ENCODE peak calls at places on chromosomes 16 and 17, in six cellular contexts. Z is neuronal stem cell, I is IMR-90, G is H9, D is H1, K is mesenchymal stem cell. X is an unnamed sample.

GRCh38 chr17:77632619-77633018 is 325.9 kb upstream of the TNRC6C start:
- DNase-seq in G (no peak), D (no peak), I (no peak), Z (no peak), K (no peak), X (no peak)

GRCh38 chr17:54901230-54901847 is 687 bp downstream of the TOM1L1 start:
- DNase-seq in K (peak; percentile 54), D (no peak), I (peak; percentile 8), G (peak; percentile 34), Z (no peak), X (peak; percentile 39)

GRCh38 chr17:75909051-75909811 is 4.5 kb upstream of the MRPL38 start:
- DNase-seq in I (no peak), K (no peak), Z (no peak), D (no peak), G (no peak), X (no peak)

GRCh38 chr17:42913527-42913926 is 12.9 kb downstream of the G6PC1 start:
- DNase-seq in I (peak; percentile 6), Z (no peak), G (no peak), D (no peak), K (no peak), X (no peak)

GRCh38 chr16:53097190-53097589 is 42.4 kb downstream of the CHD9 start:
- DNase-seq in Z (no peak), K (no peak), I (no peak), G (no peak), D (no peak), X (no peak)

GRCh38 chr17:43832168-43832975 is 574 bp downstream of the MPP3 start:
- DNase-seq in I (peak; percentile 69), G (no peak), K (peak; percentile 74), D (peak; percentile 65), Z (no peak), X (peak; percentile 19)

GRCh38 chr16:17724242-17724898 is 253.6 kb upstream of the XYLT1 start:
- DNase-seq in D (no peak), G (no peak), K (no peak), I (peak; percentile 82), Z (no peak), X (no peak)

GRCh38 chr16:57653936-57654335 is 14.2 kb upstream of the ADGRG3 start:
- DNase-seq in G (no peak), I (no peak), K (no peak), Z (no peak), D (no peak), X (no peak)

GRCh38 chr16:66629856-66630255 is 25.4 kb downstream of the CMTM3 start:
- DNase-seq in I (no peak), G (no peak), K (no peak), D (no peak), Z (no peak), X (no peak)

GRCh38 chr16:72428611-72429376 is 256.8 kb upstream of the PMFBP1 start:
- DNase-seq in K (no peak), D (no peak), Z (no peak), I (no peak), G (no peak), X (no peak)

GRCh38 chr17:1095853-1096675 is 83.7 kb downstream of the ABR start:
- DNase-seq in K (no peak), D (no peak), I (no peak), Z (no peak), G (no peak), X (no peak)

GRCh38 chr16:4994719-4995434 is 36.7 kb downstream of the SEC14L5 start:
- DNase-seq in D (no peak), G (no peak), Z (no peak), K (no peak), I (no peak), X (no peak)

GRCh38 chr17:69523252-69523861 is 108.9 kb downstream of the MAP2K6 start:
- DNase-seq in K (peak; percentile 67), G (peak; percentile 58), I (peak; percentile 64), D (no peak), Z (peak; percentile 20), X (peak; percentile 79)

GRCh38 chr17:57357392-57357784 is 101.1 kb downstream of the MSI2 start:
- DNase-seq in G (no peak), Z (no peak), K (no peak), D (no peak), I (no peak), X (no peak)

GRCh38 chr16:73015612-73016487 is 32.1 kb downstream of the ZFHX3 start:
- DNase-seq in I (no peak), D (no peak), Z (no peak), K (no peak), G (no peak), X (no peak)

GRCh38 chr17:57645950-57646686 is 99.0 kb downstream of the CCDC182 start:
- DNase-seq in K (peak; percentile 68), I (peak; percentile 34), G (no peak), Z (no peak), D (no peak), X (no peak)

GRCh38 chr16:83972256-83973008 is 4.4 kb downstream of the NECAB2 start:
- DNase-seq in K (no peak), Z (no peak), I (no peak), G (no peak), D (no peak), X (no peak)

GRCh38 chr17:63843387-63844292 is 1.2 kb upstream of the SMARCD2 start:
- DNase-seq in K (peak; percentile 18), D (no peak), G (no peak), Z (no peak), I (peak; percentile 70), X (no peak)

GRCh38 chr17:32929588-32929987 is 1.6 kb downstream of the TMEM98 start:
- DNase-seq in K (no peak), I (no peak), Z (no peak), G (no peak), D (no peak), X (no peak)

GRCh38 chr17:32927201-32927723 is 691 bp upstream of the TMEM98 start:
- DNase-seq in K (peak; percentile 42), G (no peak), D (no peak), Z (no peak), I (peak; percentile 11), X (no peak)

GRCh38 chr17:32929288-32929574 is 1.3 kb downstream of the TMEM98 start:
- DNase-seq in K (peak; percentile 50), G (no peak), D (no peak), I (peak; percentile 10), Z (no peak), X (peak; percentile 55)

GRCh38 chr17:32928527-32929287 is 754 bp downstream of the TMEM98 start:
- DNase-seq in D (no peak), K (peak; percentile 46), I (peak; percentile 26), G (no peak), Z (no peak), X (no peak)

DNA sequence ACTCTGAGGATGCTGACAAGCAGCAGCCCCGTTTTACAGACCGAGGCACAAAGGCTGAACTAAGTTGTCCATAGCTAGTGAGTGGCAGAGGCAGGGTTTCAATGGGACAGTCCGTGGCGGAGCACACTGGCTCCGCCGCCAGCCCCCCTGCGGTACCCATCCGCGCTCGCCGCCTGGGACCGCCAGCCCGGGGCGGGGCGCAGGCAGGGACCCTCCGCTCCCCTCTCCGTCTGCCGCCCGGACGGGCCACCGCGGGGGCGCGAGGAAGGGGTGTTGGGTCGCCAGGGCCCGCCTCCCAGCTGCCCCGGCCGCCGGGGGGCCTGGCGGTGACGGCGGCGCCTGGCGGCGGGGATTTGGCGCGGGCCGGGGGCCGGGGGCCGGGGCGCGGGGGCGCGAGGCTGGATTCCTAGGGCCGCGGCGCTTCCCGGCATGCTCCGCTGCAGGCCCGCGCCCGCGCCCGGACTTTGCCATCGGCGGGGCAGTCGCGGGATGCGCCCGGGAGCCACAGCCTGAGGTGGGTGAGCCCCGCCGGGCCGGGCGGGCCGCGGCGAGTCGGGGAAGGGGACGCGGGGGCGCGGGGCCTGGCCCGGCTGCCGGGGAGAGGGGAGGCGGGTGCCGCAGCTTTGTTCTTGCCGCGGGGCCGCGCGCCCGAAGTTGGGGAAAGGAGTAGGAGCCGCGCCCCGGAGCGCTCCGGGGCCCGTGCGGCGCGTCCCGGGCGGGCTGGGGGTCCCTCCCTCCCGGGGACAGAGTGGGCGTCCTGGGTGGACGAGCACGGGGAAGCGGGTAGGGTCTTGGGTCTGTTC is at the start of gene TMEM98:
- DNase-seq in G (peak; percentile 63), K (peak; percentile 29), D (peak; percentile 72), Z (peak; percentile 42), I (peak; percentile 12), X (peak; percentile 48)
- H2AK5ac ChIP-seq in G (no peak within 1 kb of the TSS), K (peak within 1 kb of the TSS; percentile 38), D (peak within 1 kb of the TSS; percentile 100), Z (peak within 1 kb of the TSS; percentile 20), I (peak within 1 kb of the TSS; percentile 84), X (peak within 1 kb of the TSS; percentile 85)

DNA sequence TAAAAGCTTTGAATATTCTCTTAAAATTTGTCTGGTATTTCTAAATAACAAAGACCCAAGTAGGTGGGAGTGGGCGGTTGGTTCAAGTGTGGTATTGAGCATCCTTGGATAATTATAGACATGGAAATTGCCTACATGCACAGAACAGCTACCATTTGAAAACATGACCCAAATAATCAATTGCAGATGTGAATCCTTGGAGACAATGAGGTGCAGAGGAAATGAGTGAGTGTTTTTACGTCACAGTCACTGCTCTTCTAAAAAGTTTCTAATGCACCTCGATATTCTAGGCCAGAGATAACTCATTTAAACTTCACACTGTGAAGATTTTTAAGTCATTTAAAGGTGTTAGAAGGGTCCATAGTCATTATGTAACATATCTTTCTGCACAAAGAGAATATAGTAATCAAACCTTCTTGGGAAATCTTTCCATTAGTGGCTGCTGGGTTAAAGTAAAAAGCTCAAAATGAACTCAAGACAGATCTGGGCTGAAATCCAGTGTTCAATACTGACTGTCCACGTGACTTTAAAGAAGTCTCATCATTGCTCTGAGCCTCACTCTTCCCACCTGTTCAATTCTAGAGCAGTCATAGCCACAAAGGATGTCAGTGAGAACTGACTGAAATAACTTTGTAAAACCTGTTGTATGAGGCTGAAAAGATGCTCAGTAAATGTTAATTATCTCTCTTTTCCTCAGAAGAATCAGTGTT is 144.5 kb downstream of the CDH11 start:
- DNase-seq in D (no peak), I (no peak), Z (no peak), G (no peak), K (no peak), X (no peak)
- H2AK5ac ChIP-seq in D (no peak overlapping the region), I (no peak overlapping the region), Z (no peak overlapping the region), G (no peak overlapping the region), K (no peak overlapping the region), X (no peak overlapping the region)

DNA sequence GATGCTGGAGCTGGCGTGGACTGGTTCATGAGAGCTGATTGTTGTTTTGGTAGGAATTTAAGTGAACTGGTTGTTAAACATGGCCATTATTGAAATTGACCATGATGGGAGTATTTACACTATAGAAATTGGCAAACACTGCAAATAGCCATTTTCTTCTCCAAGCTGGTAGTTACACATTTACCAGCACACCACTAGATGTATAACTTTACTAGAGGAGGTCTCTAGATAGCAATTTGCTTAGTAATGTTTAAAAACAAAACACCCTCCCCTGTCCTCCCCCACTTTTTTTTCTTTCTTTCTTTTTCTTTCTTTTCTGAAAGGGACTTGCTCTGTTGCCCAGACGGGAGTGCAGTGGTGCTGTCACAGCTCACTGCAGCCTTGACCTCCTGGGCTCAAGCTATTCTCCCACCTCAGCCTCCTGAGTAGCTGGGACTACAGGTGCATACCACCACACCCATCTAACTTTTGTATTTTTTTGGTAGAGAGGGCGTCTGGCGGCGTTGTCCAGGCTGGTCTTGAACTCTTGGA is 24.1 kb downstream of the IGSF6 start:
- DNase-seq in G (no peak), I (no peak), K (no peak), D (no peak), Z (no peak), X (no peak)
- H2AK5ac ChIP-seq in G (no peak overlapping the region), I (no peak overlapping the region), K (no peak overlapping the region), D (no peak overlapping the region), Z (no peak overlapping the region), X (no peak overlapping the region)

DNA sequence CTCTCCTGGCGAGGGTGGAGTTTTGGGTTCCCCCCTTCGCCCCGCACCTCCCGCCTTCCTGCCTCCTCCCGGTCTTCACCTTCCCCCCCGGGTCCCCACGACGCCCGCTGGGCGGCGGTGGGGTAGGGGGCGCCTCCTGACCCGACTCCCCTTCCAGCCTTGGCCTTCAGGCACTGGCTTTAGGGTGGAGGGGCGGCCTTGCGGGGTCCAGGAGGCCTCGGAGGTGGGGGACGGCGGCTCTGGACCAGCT is 2.4 kb downstream of the SLC16A3 start:
- DNase-seq in Z (no peak), D (no peak), G (no peak), I (no peak), K (no peak), X (no peak)
- H2AK5ac ChIP-seq in Z (peak overlapping the region; percentile 99), D (no peak overlapping the region), G (no peak overlapping the region), I (peak overlapping the region; percentile 85), K (peak overlapping the region; percentile 49), X (no peak overlapping the region)

X was measured in mesendoderm.